ENCODE peak calls at places on chromosomes 5 and 9, in five cellular contexts. One of them, this sample, is unnamed.
A peak's percentile ranks its signal among the peaks of the same experiment; 100 is the strongest.

GRCh38 chr5:347712-348284 is 26.3 kb downstream of the AHRR start:
- DNase-seq in CD4-positive, alpha-beta memory T cell: no peak
- DNase-seq in kidney: no peak
- DNase-seq in transverse colon: no peak
- DNase-seq in CD4-positive, CD25-positive, alpha-beta regulatory T cell: no peak
- DNase-seq in this sample: no peak

GRCh38 chr9:97237951-97238851 is 69.3 kb upstream of the CCDC180 start:
- DNase-seq in CD4-positive, alpha-beta memory T cell: peak; percentile 80
- DNase-seq in kidney: peak; percentile 94
- DNase-seq in transverse colon: peak; percentile 81
- DNase-seq in CD4-positive, CD25-positive, alpha-beta regulatory T cell: peak; percentile 50
- DNase-seq in this sample: no peak

GRCh38 chr5:78649816-78650561 is 1.4 kb upstream of the LHFPL2 start:
- DNase-seq in CD4-positive, alpha-beta memory T cell: no peak
- DNase-seq in kidney: no peak
- DNase-seq in transverse colon: no peak
- DNase-seq in CD4-positive, CD25-positive, alpha-beta regulatory T cell: no peak
- DNase-seq in this sample: no peak

GRCh38 chr5:122111513-122111912 is 17.8 kb upstream of the ZNF474 start:
- DNase-seq in CD4-positive, alpha-beta memory T cell: no peak
- DNase-seq in kidney: no peak
- DNase-seq in transverse colon: no peak
- DNase-seq in CD4-positive, CD25-positive, alpha-beta regulatory T cell: no peak
- DNase-seq in this sample: no peak

GRCh38 chr9:127863179-127863578 is 8.7 kb upstream of the ENG start:
- DNase-seq in CD4-positive, alpha-beta memory T cell: no peak
- DNase-seq in kidney: no peak
- DNase-seq in transverse colon: no peak
- DNase-seq in CD4-positive, CD25-positive, alpha-beta regulatory T cell: no peak
- DNase-seq in this sample: no peak

GRCh38 chr9:134811673-134812668 is 68.6 kb upstream of the FCN2 start:
- DNase-seq in CD4-positive, alpha-beta memory T cell: no peak
- DNase-seq in kidney: no peak
- DNase-seq in transverse colon: no peak
- DNase-seq in CD4-positive, CD25-positive, alpha-beta regulatory T cell: no peak
- DNase-seq in this sample: no peak

GRCh38 chr9:87333802-87334201 is 163.9 kb upstream of the DAPK1 start:
- DNase-seq in CD4-positive, alpha-beta memory T cell: no peak
- DNase-seq in kidney: no peak
- DNase-seq in transverse colon: no peak
- DNase-seq in CD4-positive, CD25-positive, alpha-beta regulatory T cell: no peak
- DNase-seq in this sample: no peak

GRCh38 chr5:38598994-38599611 is 42.7 kb upstream of the LIFR start:
- DNase-seq in CD4-positive, alpha-beta memory T cell: no peak
- DNase-seq in kidney: no peak
- DNase-seq in transverse colon: no peak
- DNase-seq in CD4-positive, CD25-positive, alpha-beta regulatory T cell: no peak
- DNase-seq in this sample: peak; percentile 15

GRCh38 chr9:127732444-127732843 is 2.6 kb downstream of the TOR2A start:
- DNase-seq in CD4-positive, alpha-beta memory T cell: no peak
- DNase-seq in kidney: no peak
- DNase-seq in transverse colon: no peak
- DNase-seq in CD4-positive, CD25-positive, alpha-beta regulatory T cell: no peak
- DNase-seq in this sample: no peak

GRCh38 chr5:58156977-58157701 is 302.7 kb downstream of the PLK2 start:
- DNase-seq in CD4-positive, alpha-beta memory T cell: no peak
- DNase-seq in kidney: no peak
- DNase-seq in transverse colon: no peak
- DNase-seq in CD4-positive, CD25-positive, alpha-beta regulatory T cell: no peak
- DNase-seq in this sample: no peak

GRCh38 chr5:144142030-144142825 is 28.2 kb downstream of the YIPF5 start:
- DNase-seq in CD4-positive, alpha-beta memory T cell: peak; percentile 14
- DNase-seq in kidney: no peak
- DNase-seq in transverse colon: no peak
- DNase-seq in CD4-positive, CD25-positive, alpha-beta regulatory T cell: no peak
- DNase-seq in this sample: no peak

GRCh38 chr9:119368179-119368578 is 1.1 kb downstream of the BRINP1 start:
- DNase-seq in CD4-positive, alpha-beta memory T cell: no peak
- DNase-seq in kidney: no peak
- DNase-seq in transverse colon: no peak
- DNase-seq in CD4-positive, CD25-positive, alpha-beta regulatory T cell: no peak
- DNase-seq in this sample: no peak

GRCh38 chr9:3508531-3509374 is 17.0 kb downstream of the RFX3 start:
- DNase-seq in CD4-positive, alpha-beta memory T cell: no peak
- DNase-seq in kidney: no peak
- DNase-seq in transverse colon: no peak
- DNase-seq in CD4-positive, CD25-positive, alpha-beta regulatory T cell: no peak
- DNase-seq in this sample: peak; percentile 35

GRCh38 chr9:132589148-132590036 is 7.0 kb downstream of the BARHL1 start:
- DNase-seq in CD4-positive, alpha-beta memory T cell: no peak
- DNase-seq in kidney: peak; percentile 55
- DNase-seq in transverse colon: no peak
- DNase-seq in CD4-positive, CD25-positive, alpha-beta regulatory T cell: no peak
- DNase-seq in this sample: no peak

GRCh38 chr9:125747765-125748510 is 765 bp downstream of the PBX3 start:
- DNase-seq in CD4-positive, alpha-beta memory T cell: peak; percentile 31
- DNase-seq in kidney: peak; percentile 85
- DNase-seq in transverse colon: peak; percentile 42
- DNase-seq in CD4-positive, CD25-positive, alpha-beta regulatory T cell: peak; percentile 13
- DNase-seq in this sample: no peak

GRCh38 chr5:172274951-172275753 is 8.4 kb downstream of the UBTD2 start:
- DNase-seq in CD4-positive, alpha-beta memory T cell: peak; percentile 53
- DNase-seq in kidney: no peak
- DNase-seq in transverse colon: no peak
- DNase-seq in CD4-positive, CD25-positive, alpha-beta regulatory T cell: peak; percentile 34
- DNase-seq in this sample: no peak

GRCh38 chr9:124449381-124450151 is 685 bp upstream of the ADGRD2 start:
- DNase-seq in CD4-positive, alpha-beta memory T cell: no peak
- DNase-seq in kidney: no peak
- DNase-seq in transverse colon: no peak
- DNase-seq in CD4-positive, CD25-positive, alpha-beta regulatory T cell: no peak
- DNase-seq in this sample: no peak

GRCh38 chr9:83544002-83544698 is 5.9 kb upstream of the FRMD3 start:
- DNase-seq in CD4-positive, alpha-beta memory T cell: no peak
- DNase-seq in kidney: no peak
- DNase-seq in transverse colon: peak; percentile 46
- DNase-seq in CD4-positive, CD25-positive, alpha-beta regulatory T cell: no peak
- DNase-seq in this sample: peak; percentile 25

GRCh38 chr5:121426153-121426552 is 425.5 kb upstream of the FTMT start:
- DNase-seq in CD4-positive, alpha-beta memory T cell: no peak
- DNase-seq in kidney: no peak
- DNase-seq in transverse colon: no peak
- DNase-seq in CD4-positive, CD25-positive, alpha-beta regulatory T cell: no peak
- DNase-seq in this sample: no peak

GRCh38 chr9:126439402-126439765 is 112.8 kb downstream of the MVB12B start:
- DNase-seq in CD4-positive, alpha-beta memory T cell: no peak
- DNase-seq in kidney: no peak
- DNase-seq in transverse colon: no peak
- DNase-seq in CD4-positive, CD25-positive, alpha-beta regulatory T cell: no peak
- DNase-seq in this sample: no peak

GRCh38 chr5:113217619-113218184 is 217.1 kb downstream of the TSSK1B start:
- DNase-seq in CD4-positive, alpha-beta memory T cell: no peak
- DNase-seq in kidney: no peak
- DNase-seq in transverse colon: no peak
- DNase-seq in CD4-positive, CD25-positive, alpha-beta regulatory T cell: no peak
- DNase-seq in this sample: no peak

GRCh38 chr5:91119941-91120850 is 262.9 kb downstream of the ARRDC3 start:
- DNase-seq in CD4-positive, alpha-beta memory T cell: no peak
- DNase-seq in kidney: peak; percentile 74
- DNase-seq in transverse colon: no peak
- DNase-seq in CD4-positive, CD25-positive, alpha-beta regulatory T cell: no peak
- DNase-seq in this sample: no peak

GRCh38 chr5:174917976-174918554 is 193.7 kb downstream of the MSX2 start:
- DNase-seq in CD4-positive, alpha-beta memory T cell: no peak
- DNase-seq in kidney: no peak
- DNase-seq in transverse colon: no peak
- DNase-seq in CD4-positive, CD25-positive, alpha-beta regulatory T cell: no peak
- DNase-seq in this sample: no peak

GRCh38 chr5:95858023-95858461 is 35.5 kb upstream of the GLRX start:
- DNase-seq in CD4-positive, alpha-beta memory T cell: no peak
- DNase-seq in kidney: no peak
- DNase-seq in transverse colon: no peak
- DNase-seq in CD4-positive, CD25-positive, alpha-beta regulatory T cell: no peak
- DNase-seq in this sample: no peak

GRCh38 chr9:127361561-127361960 is 35.4 kb upstream of the SLC2A8 start:
- DNase-seq in CD4-positive, alpha-beta memory T cell: no peak
- DNase-seq in kidney: no peak
- DNase-seq in transverse colon: peak; percentile 38
- DNase-seq in CD4-positive, CD25-positive, alpha-beta regulatory T cell: no peak
- DNase-seq in this sample: peak; percentile 38

GRCh38 chr9:111812337-111812736 is 17.6 kb upstream of the SHOC1 start:
- DNase-seq in CD4-positive, alpha-beta memory T cell: no peak
- DNase-seq in kidney: no peak
- DNase-seq in transverse colon: no peak
- DNase-seq in CD4-positive, CD25-positive, alpha-beta regulatory T cell: no peak
- DNase-seq in this sample: no peak

GRCh38 chr5:109453251-109453650 is 43.5 kb upstream of the PJA2 start:
- DNase-seq in CD4-positive, alpha-beta memory T cell: no peak
- DNase-seq in kidney: no peak
- DNase-seq in transverse colon: no peak
- DNase-seq in CD4-positive, CD25-positive, alpha-beta regulatory T cell: no peak
- DNase-seq in this sample: no peak

GRCh38 chr5:172666251-172666650 is 25.2 kb downstream of the NEURL1B start:
- DNase-seq in CD4-positive, alpha-beta memory T cell: no peak
- DNase-seq in kidney: no peak
- DNase-seq in transverse colon: no peak
- DNase-seq in CD4-positive, CD25-positive, alpha-beta regulatory T cell: no peak
- DNase-seq in this sample: no peak

GRCh38 chr5:5270161-5270560 is 130.0 kb downstream of the ADAMTS16 start:
- DNase-seq in CD4-positive, alpha-beta memory T cell: no peak
- DNase-seq in kidney: no peak
- DNase-seq in transverse colon: no peak
- DNase-seq in CD4-positive, CD25-positive, alpha-beta regulatory T cell: no peak
- DNase-seq in this sample: no peak

GRCh38 chr5:59760798-59761348 is 132.7 kb downstream of the PDE4D start:
- DNase-seq in CD4-positive, alpha-beta memory T cell: no peak
- DNase-seq in kidney: no peak
- DNase-seq in transverse colon: no peak
- DNase-seq in CD4-positive, CD25-positive, alpha-beta regulatory T cell: no peak
- DNase-seq in this sample: no peak

GRCh38 chr9:81694541-81694940 is 5.2 kb upstream of the TLE1 start:
- DNase-seq in CD4-positive, alpha-beta memory T cell: no peak
- DNase-seq in kidney: no peak
- DNase-seq in transverse colon: no peak
- DNase-seq in CD4-positive, CD25-positive, alpha-beta regulatory T cell: no peak
- DNase-seq in this sample: no peak

GRCh38 chr5:174315471-174315870 is 270.0 kb downstream of the NSG2 start:
- DNase-seq in CD4-positive, alpha-beta memory T cell: no peak
- DNase-seq in kidney: no peak
- DNase-seq in transverse colon: no peak
- DNase-seq in CD4-positive, CD25-positive, alpha-beta regulatory T cell: no peak
- DNase-seq in this sample: no peak

GRCh38 chr5:139725073-139725830 is 70.4 kb upstream of the PSD2 start:
- DNase-seq in CD4-positive, alpha-beta memory T cell: no peak
- DNase-seq in kidney: peak; percentile 96
- DNase-seq in transverse colon: no peak
- DNase-seq in CD4-positive, CD25-positive, alpha-beta regulatory T cell: no peak
- DNase-seq in this sample: no peak

GRCh38 chr9:27990524-27990923 is 417.2 kb upstream of the C9orf72 start:
- DNase-seq in CD4-positive, alpha-beta memory T cell: no peak
- DNase-seq in kidney: no peak
- DNase-seq in transverse colon: no peak
- DNase-seq in CD4-positive, CD25-positive, alpha-beta regulatory T cell: no peak
- DNase-seq in this sample: no peak

GRCh38 chr5:115463985-115464384 is 80.6 kb downstream of the FEM1C start:
- DNase-seq in CD4-positive, alpha-beta memory T cell: no peak
- DNase-seq in kidney: no peak
- DNase-seq in transverse colon: no peak
- DNase-seq in CD4-positive, CD25-positive, alpha-beta regulatory T cell: no peak
- DNase-seq in this sample: no peak

GRCh38 chr5:5626412-5626811 is 203.9 kb downstream of the ICE1 start:
- DNase-seq in CD4-positive, alpha-beta memory T cell: no peak
- DNase-seq in kidney: no peak
- DNase-seq in transverse colon: no peak
- DNase-seq in CD4-positive, CD25-positive, alpha-beta regulatory T cell: no peak
- DNase-seq in this sample: no peak

GRCh38 chr5:180820788-180821321 is 18.2 kb upstream of the MGAT1 start:
- DNase-seq in CD4-positive, alpha-beta memory T cell: no peak
- DNase-seq in kidney: no peak
- DNase-seq in transverse colon: peak; percentile 41
- DNase-seq in CD4-positive, CD25-positive, alpha-beta regulatory T cell: no peak
- DNase-seq in this sample: no peak
- H3K27ac ChIP-seq in CD4-positive, alpha-beta memory T cell: no peak overlapping the region
- H3K27ac ChIP-seq in kidney: no peak overlapping the region
- H3K27ac ChIP-seq in transverse colon: peak overlapping the region; percentile 76
- H3K27ac ChIP-seq in CD4-positive, CD25-positive, alpha-beta regulatory T cell: no peak overlapping the region
- H3K27ac ChIP-seq in this sample: no peak overlapping the region

GRCh38 chr9:110257097-110257955 is 1.0 kb upstream of the TXN start:
- DNase-seq in CD4-positive, alpha-beta memory T cell: no peak
- DNase-seq in kidney: no peak
- DNase-seq in transverse colon: peak; percentile 40
- DNase-seq in CD4-positive, CD25-positive, alpha-beta regulatory T cell: no peak
- DNase-seq in this sample: no peak

GRCh38 chr9:110255064-110255416 is 1.3 kb downstream of the TXN start:
- DNase-seq in CD4-positive, alpha-beta memory T cell: no peak
- DNase-seq in kidney: peak; percentile 77
- DNase-seq in transverse colon: peak; percentile 28
- DNase-seq in CD4-positive, CD25-positive, alpha-beta regulatory T cell: no peak
- DNase-seq in this sample: no peak

GRCh38 chr9:110255417-110256141 is 728 bp downstream of the TXN start:
- DNase-seq in CD4-positive, alpha-beta memory T cell: peak; percentile 18
- DNase-seq in kidney: peak; percentile 91
- DNase-seq in transverse colon: peak; percentile 78
- DNase-seq in CD4-positive, CD25-positive, alpha-beta regulatory T cell: peak; percentile 21
- DNase-seq in this sample: no peak

GRCh38 chr9:110256392-110257096 is at the start of gene TXN:
- DNase-seq in CD4-positive, alpha-beta memory T cell: peak; percentile 81
- DNase-seq in kidney: peak; percentile 97
- DNase-seq in transverse colon: peak; percentile 95
- DNase-seq in CD4-positive, CD25-positive, alpha-beta regulatory T cell: peak; percentile 73
- DNase-seq in this sample: no peak

DNA sequence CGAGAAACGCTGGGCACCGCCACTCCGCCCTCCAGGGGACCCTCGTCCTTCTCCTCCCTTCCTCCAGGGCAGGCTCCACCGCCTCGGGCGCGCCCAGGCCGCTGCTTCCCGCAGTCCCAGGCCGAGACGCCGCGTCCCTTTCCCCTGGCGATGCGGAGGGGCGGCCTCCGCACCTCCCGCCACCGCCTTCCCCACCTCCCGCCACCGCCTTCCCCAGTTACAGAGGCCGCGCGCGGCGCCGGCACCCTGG is 240 bp downstream of the TXN start:
- DNase-seq in CD4-positive, alpha-beta memory T cell: no peak
- DNase-seq in kidney: no peak
- DNase-seq in transverse colon: no peak
- DNase-seq in CD4-positive, CD25-positive, alpha-beta regulatory T cell: no peak
- DNase-seq in this sample: no peak
- H3K27ac ChIP-seq in CD4-positive, alpha-beta memory T cell: peak overlapping the region; percentile 69
- H3K27ac ChIP-seq in kidney: peak overlapping the region; percentile 93
- H3K27ac ChIP-seq in transverse colon: peak overlapping the region; percentile 97
- H3K27ac ChIP-seq in CD4-positive, CD25-positive, alpha-beta regulatory T cell: peak overlapping the region; percentile 71
- H3K27ac ChIP-seq in this sample: peak overlapping the region; percentile 95

GRCh38 chr5:92548351-92548750 is 1032.7 kb downstream of the NR2F1-AS1 start:
- DNase-seq in CD4-positive, alpha-beta memory T cell: no peak
- DNase-seq in kidney: peak; percentile 38
- DNase-seq in transverse colon: no peak
- DNase-seq in CD4-positive, CD25-positive, alpha-beta regulatory T cell: no peak
- DNase-seq in this sample: no peak
- H3K27ac ChIP-seq in CD4-positive, alpha-beta memory T cell: no peak overlapping the region
- H3K27ac ChIP-seq in kidney: no peak overlapping the region
- H3K27ac ChIP-seq in transverse colon: no peak overlapping the region
- H3K27ac ChIP-seq in CD4-positive, CD25-positive, alpha-beta regulatory T cell: no peak overlapping the region
- H3K27ac ChIP-seq in this sample: no peak overlapping the region

GRCh38 chr9:137632432-137633161 is 13.8 kb downstream of the EHMT1 start:
- DNase-seq in CD4-positive, alpha-beta memory T cell: no peak
- DNase-seq in kidney: no peak
- DNase-seq in transverse colon: no peak
- DNase-seq in CD4-positive, CD25-positive, alpha-beta regulatory T cell: no peak
- DNase-seq in this sample: no peak
- H3K27ac ChIP-seq in CD4-positive, alpha-beta memory T cell: no peak overlapping the region
- H3K27ac ChIP-seq in kidney: no peak overlapping the region
- H3K27ac ChIP-seq in transverse colon: no peak overlapping the region
- H3K27ac ChIP-seq in CD4-positive, CD25-positive, alpha-beta regulatory T cell: no peak overlapping the region
- H3K27ac ChIP-seq in this sample: no peak overlapping the region

This sample was measured in keratinocyte.